ENCODE peak calls at places on chromosomes 7 and 10, in six cellular contexts. D is activated CD8-positive, alpha-beta memory T cell treated with anti-CD3 and anti-CD28 coated beads, Interleukin-2, amount 50 U/mL, for 48 hours; V is EL; L is naive thymus-derived CD4-positive, alpha-beta T cell; M is myocyte; H is BE2C. J is an unnamed sample.
A peak's percentile ranks its signal among the peaks of the same experiment; 100 is the strongest.

GRCh38 chr10:12782537-12782936 is 219.0 kb downstream of the CCDC3 start:
- DNase-seq in D (peak; percentile 72), V (peak; percentile 26), L (no peak), M (peak; percentile 42), H (peak; percentile 61), J (no peak)

GRCh38 chr7:104973227-104973626 is 40.8 kb upstream of the KMT2E start:
- DNase-seq in D (no peak), V (peak; percentile 60), L (no peak), M (no peak), H (no peak), J (no peak)

GRCh38 chr10:123009105-123009805 is 449 bp downstream of the ACADSB start:
- DNase-seq in D (peak; percentile 58), V (peak; percentile 17), L (peak; percentile 12), M (no peak), H (peak; percentile 40), J (no peak)

GRCh38 chr7:133709036-133709880 is 417.9 kb upstream of the LRGUK start:
- DNase-seq in D (no peak), V (peak; percentile 44), L (no peak), M (no peak), H (no peak), J (no peak)

GRCh38 chr7:133854739-133855138 is 272.4 kb upstream of the LRGUK start:
- DNase-seq in D (no peak), V (peak; percentile 60), L (no peak), M (peak; percentile 73), H (no peak), J (no peak)

GRCh38 chr10:45580781-45581496 is 91.6 kb downstream of the ZFAND4 start:
- DNase-seq in D (no peak), V (no peak), L (no peak), M (peak; percentile 60), H (no peak), J (no peak)

GRCh38 chr7:107948645-107949442 is 54.1 kb downstream of the LAMB1 start:
- DNase-seq in D (no peak), V (peak; percentile 96), L (no peak), M (peak; percentile 65), H (no peak), J (no peak)

GRCh38 chr10:60335708-60336107 is 54.0 kb downstream of the ANK3 start:
- DNase-seq in D (no peak), V (peak; percentile 14), L (no peak), M (no peak), H (no peak), J (no peak)

GRCh38 chr7:74284781-74285259 is 4.4 kb upstream of the CLIP2 start:
- DNase-seq in D (no peak), V (no peak), L (no peak), M (no peak), H (no peak), J (no peak)